ENCODE peak calls at places on chromosomes 16 and 17, in six cellular contexts. D is effector memory CD8-positive, alpha-beta T cell; E is lower lobe of right lung; W is Right ventricle myocardium superior; K is A549; J is activated T-cell treated with anti-CD3 and anti-CD28 coated beads, Interleukin-2, amount 50 U/mL, for 4 hours. G is an unnamed sample.

GRCh38 chr16:27529962-27530361 is 19.8 kb downstream of the GTF3C1 start:
- DNase-seq in K (no peak), W (no peak), D (no peak), J (no peak), E (no peak), G (no peak)

GRCh38 chr16:51327001-51327400 is 175.9 kb upstream of the SALL1 start:
- DNase-seq in D (no peak), E (no peak), J (no peak), W (no peak), K (no peak), G (no peak)

GRCh38 chr16:60755907-60756306 is 1280.3 kb downstream of the CDH8 start:
- DNase-seq in W (no peak), J (no peak), E (no peak), D (no peak), K (peak), G (no peak)

GRCh38 chr16:55040366-55041086 is 109.9 kb downstream of the IRX5 start:
- DNase-seq in W (no peak), J (no peak), K (no peak), E (no peak), D (no peak), G (no peak)

GRCh38 chr16:84426804-84427203 is 58.5 kb downstream of the ATP2C2 start:
- DNase-seq in J (no peak), K (no peak), W (no peak), D (no peak), E (no peak), G (no peak)

GRCh38 chr17:50541402-50541915 is 5.5 kb upstream of the SPATA20 start:
- DNase-seq in K (no peak), E (no peak), D (no peak), W (no peak), J (no peak), G (no peak)

GRCh38 chr17:2709173-2709661 is 2.3 kb downstream of the CLUH start:
- DNase-seq in E (peak), D (no peak), W (peak), K (peak), J (no peak), G (no peak)

GRCh38 chr16:65375651-65376050 is 253.8 kb upstream of the CDH11 start:
- DNase-seq in W (no peak), J (no peak), E (no peak), D (no peak), K (no peak), G (no peak)

GRCh38 chr16:74462361-74462760 is 41.1 kb upstream of the CLEC18B start:
- DNase-seq in D (no peak), E (no peak), K (no peak), W (no peak), J (no peak), G (no peak)

GRCh38 chr16:57134982-57135381 is 42.6 kb downstream of the CPNE2 start:
- DNase-seq in E (no peak), K (no peak), J (peak), W (no peak), D (peak), G (no peak)

GRCh38 chr17:44203731-44204452 is 4.2 kb upstream of the ATXN7L3 start:
- DNase-seq in J (no peak), W (no peak), K (peak), E (peak), D (peak), G (peak)

GRCh38 chr17:81412490-81413093 is 17.3 kb downstream of the BAHCC1 start:
- DNase-seq in W (peak), D (peak), K (no peak), J (peak), E (no peak), G (no peak)

GRCh38 chr17:11380761-11381160 is 139.7 kb downstream of the SHISA6 start:
- DNase-seq in D (no peak), K (no peak), E (no peak), W (no peak), J (no peak), G (no peak)

GRCh38 chr17:82881292-82881823 is 41.5 kb upstream of the ZNF750 start:
- DNase-seq in K (no peak), W (peak), D (no peak), E (peak), J (no peak), G (no peak)

GRCh38 chr16:12158428-12158827 is 181.9 kb downstream of the SNX29 start:
- DNase-seq in J (no peak), D (no peak), K (no peak), W (no peak), E (no peak), G (no peak)

GRCh38 chr17:80036715-80037477 is 454 bp downstream of the CCDC40 start:
- DNase-seq in J (no peak), W (no peak), D (peak), E (peak), K (peak), G (peak)

GRCh38 chr17:56592487-56593072 is 919 bp upstream of the NOG start:
- DNase-seq in J (peak), K (peak), D (peak), W (peak), E (peak), G (peak)

GRCh38 chr17:29613371-29613837 is 9.3 kb downstream of the CORO6 start:
- DNase-seq in D (peak), W (peak), K (peak), J (peak), E (peak), G (no peak)

GRCh38 chr16:59605706-59606105 is 871.6 kb upstream of the GOT2 start:
- DNase-seq in K (no peak), E (no peak), W (no peak), D (no peak), J (no peak), G (no peak)

GRCh38 chr17:55238931-55239297 is 25.8 kb upstream of the HLF start:
- DNase-seq in W (no peak), K (no peak), D (peak), E (no peak), J (no peak), G (no peak)

GRCh38 chr16:1929578-1930337 is 11.5 kb upstream of the HS3ST6 start:
- DNase-seq in D (peak), J (peak), E (peak), K (peak), W (peak), G (peak)

GRCh38 chr16:48559462-48560211 is 50.3 kb downstream of the N4BP1 start:
- DNase-seq in J (no peak), E (no peak), K (no peak), W (no peak), D (no peak), G (no peak)

GRCh38 chr17:20091161-20092029 is 82.2 kb downstream of the SPECC1 start:
- DNase-seq in J (no peak), D (no peak), W (peak), K (no peak), E (no peak), G (no peak)

GRCh38 chr17:77098884-77099545 is 41.8 kb upstream of the SEC14L1 start:
- DNase-seq in K (no peak), E (no peak), W (no peak), J (no peak), D (no peak), G (no peak)

GRCh38 chr16:89217388-89218191 is at the start of gene ZNF778:
- DNase-seq in D (peak), K (peak), E (peak), J (peak), W (peak), G (no peak)

GRCh38 chr17:11240041-11240801 is 792 bp upstream of the SHISA6 start:
- DNase-seq in D (no peak), W (peak), J (no peak), E (no peak), K (no peak), G (no peak)

GRCh38 chr17:19258371-19258770 is 21.2 kb downstream of the EPN2 start:
- DNase-seq in D (no peak), J (no peak), W (no peak), K (no peak), E (no peak), G (no peak)

GRCh38 chr16:67246081-67246944 is 968 bp downstream of the FHOD1 start:
- DNase-seq in K (peak), E (peak), W (peak), J (peak), D (peak), G (peak)

GRCh38 chr16:87178177-87178863 is 138.9 kb downstream of the C16orf95 start:
- DNase-seq in K (no peak), D (no peak), J (no peak), W (no peak), E (no peak), G (no peak)

GRCh38 chr17:16419074-16419928 is 3.9 kb downstream of the TRPV2 start:
- DNase-seq in K (peak), W (no peak), J (peak), D (no peak), E (no peak), G (no peak)

GRCh38 chr16:75250089-75250808 is 1.2 kb downstream of the BCAR1 start:
- DNase-seq in E (no peak), K (no peak), J (no peak), W (peak), D (no peak), G (no peak)

GRCh38 chr16:87409153-87409552 is 17.0 kb downstream of the MAP1LC3B start:
- DNase-seq in E (peak), K (no peak), J (no peak), W (no peak), D (no peak), G (no peak)

GRCh38 chr16:66687906-66688625 is 8.5 kb downstream of the CMTM4 start:
- DNase-seq in D (no peak), E (no peak), W (no peak), J (no peak), K (no peak), G (no peak)

GRCh38 chr16:30185683-30186421 is 2.5 kb downstream of the CORO1A start:
- DNase-seq in K (no peak), J (peak), W (peak), E (peak), D (peak), G (no peak)

GRCh38 chr16:414395-415169 is 10.9 kb upstream of the RAB11FIP3 start:
- DNase-seq in D (no peak), E (no peak), J (no peak), K (no peak), W (peak), G (no peak)

GRCh38 chr16:6528217-6528616 is 804.4 kb upstream of the RBFOX1 start:
- DNase-seq in K (no peak), E (no peak), D (no peak), J (no peak), W (no peak), G (no peak)

GRCh38 chr16:55515110-55515509 is 6.2 kb downstream of the LPCAT2 start:
- DNase-seq in D (no peak), W (no peak), K (no peak), J (no peak), E (no peak), G (no peak)

GRCh38 chr16:56202036-56202435 is 10.7 kb downstream of the GNAO1 start:
- DNase-seq in K (no peak), E (no peak), D (peak), J (no peak), W (no peak), G (no peak)

G was measured in NCI-H1930.